ENCODE peak calls at places on chromosomes 5 and 9, in eight cellular contexts. Z, E, B, G, O, I, P and L are unnamed samples.
A peak's percentile ranks its signal among the peaks of the same experiment; 100 is the strongest.

GRCh38 chr5:54220230-54221040 is 89.9 kb downstream of the ARL15 start:
- DNase-seq in I (no peak), B (no peak), P (no peak), O (no peak), G (no peak), E (no peak), Z (no peak), L (no peak)

GRCh38 chr5:153613143-153613542 is 122.7 kb downstream of the GRIA1 start:
- DNase-seq in Z (no peak), B (no peak), G (no peak), P (no peak), O (no peak), E (no peak), I (peak; percentile 54), L (no peak)

GRCh38 chr9:21576331-21577189 is 94.4 kb upstream of the IFNE start:
- DNase-seq in G (no peak), O (no peak), E (peak; percentile 80), B (no peak), Z (peak; percentile 93), P (no peak), I (peak; percentile 83), L (peak; percentile 31)

GRCh38 chr9:122347348-122348287 is 23.2 kb upstream of the PTGS1 start:
- DNase-seq in G (no peak), Z (no peak), E (no peak), B (no peak), I (peak; percentile 61), O (peak; percentile 21), P (no peak), L (no peak)

GRCh38 chr9:89850633-89851325 is 246.0 kb downstream of the GADD45G start:
- DNase-seq in Z (no peak), O (no peak), B (no peak), E (no peak), G (peak; percentile 49), I (peak; percentile 18), P (no peak), L (no peak)

GRCh38 chr5:2889946-2890475 is 138.5 kb upstream of the IRX2 start:
- DNase-seq in I (no peak), O (no peak), B (no peak), Z (no peak), P (no peak), E (no peak), G (peak; percentile 72), L (no peak)

GRCh38 chr5:456351-457194 is 13.6 kb downstream of the EXOC3 start:
- DNase-seq in G (peak; percentile 74), Z (no peak), O (no peak), B (no peak), I (no peak), P (no peak), E (no peak), L (no peak)

GRCh38 chr5:9411142-9411541 is 134.7 kb downstream of the SEMA5A start:
- DNase-seq in E (no peak), B (no peak), G (no peak), Z (no peak), O (no peak), I (no peak), P (no peak), L (no peak)

GRCh38 chr9:98215266-98215665 is 22.8 kb upstream of the CORO2A start:
- DNase-seq in B (no peak), P (no peak), O (no peak), E (no peak), G (no peak), I (no peak), Z (no peak), L (no peak)

GRCh38 chr9:98218562-98219363 is 26.3 kb upstream of the CORO2A start:
- DNase-seq in G (no peak), P (no peak), E (no peak), Z (no peak), O (no peak), B (no peak), I (peak; percentile 73), L (no peak)

GRCh38 chr9:98216391-98216790 is 24.0 kb upstream of the CORO2A start:
- DNase-seq in E (no peak), P (no peak), Z (no peak), G (no peak), B (no peak), O (no peak), I (no peak), L (no peak)

GRCh38 chr9:98215821-98216220 is 23.4 kb upstream of the CORO2A start:
- DNase-seq in I (peak; percentile 17), P (no peak), B (no peak), G (no peak), E (no peak), O (no peak), Z (no peak), L (no peak)

DNA sequence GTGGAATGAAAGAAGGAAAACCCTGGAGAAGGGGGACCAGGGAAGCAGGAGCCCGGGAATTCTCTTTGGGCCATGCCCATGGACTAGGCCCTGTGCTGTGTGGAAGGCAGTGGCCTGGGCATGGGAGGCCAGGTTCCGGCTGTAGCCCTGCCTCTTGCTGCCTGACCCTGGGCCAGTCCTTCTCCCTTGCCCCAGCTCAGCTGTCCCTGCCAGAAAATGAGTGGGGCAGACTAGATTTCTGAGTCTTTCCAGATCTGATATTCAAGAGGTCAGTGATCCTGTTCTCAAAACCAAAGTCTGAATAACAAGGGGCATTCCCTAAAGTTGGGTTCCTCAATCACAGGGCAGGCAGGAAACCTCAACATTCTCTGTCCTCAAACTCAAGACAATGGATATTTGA is 24.8 kb upstream of the CORO2A start:
- DNase-seq in B (no peak), G (no peak), O (no peak), Z (no peak), I (no peak), E (no peak), P (no peak), L (no peak)
- H3K27ac ChIP-seq in B (no peak overlapping the region), G (peak overlapping the region; percentile 34), O (no peak overlapping the region), Z (no peak overlapping the region), I (no peak overlapping the region), E (no peak overlapping the region), P (no peak overlapping the region), L (no peak overlapping the region)

DNA sequence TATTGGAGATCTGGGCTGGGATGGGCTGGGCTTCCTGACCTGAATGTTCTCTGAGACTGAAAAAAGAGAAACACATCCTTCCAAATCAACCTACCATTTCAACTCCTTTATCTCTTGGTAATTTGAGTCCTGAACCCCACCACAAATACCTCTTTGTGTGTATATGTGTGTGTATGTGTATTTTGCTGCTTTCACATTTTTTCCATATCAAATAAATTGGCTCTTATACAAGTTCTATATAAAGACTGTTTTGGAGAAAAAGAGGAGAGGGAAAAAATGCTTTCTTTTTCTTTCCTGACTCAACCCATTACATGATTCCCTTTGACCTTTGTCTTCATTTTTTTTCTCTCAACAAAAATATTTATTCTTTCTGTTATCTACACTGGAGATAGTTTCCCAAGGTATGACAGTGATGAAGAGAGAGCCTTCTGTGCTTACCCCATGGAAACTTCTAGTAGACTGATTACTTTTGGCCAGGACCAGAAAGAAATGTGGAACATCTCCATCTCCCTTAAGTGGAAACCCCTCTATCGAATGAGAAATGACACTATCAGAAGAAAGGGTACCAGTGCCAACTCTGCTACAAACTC is 85.3 kb downstream of the PAPPA start:
- DNase-seq in B (no peak), Z (no peak), P (no peak), E (no peak), I (no peak), O (no peak), G (no peak), L (no peak)
- H3K4me1 ChIP-seq in B (no peaks in the 10 kb centered on the region), Z (no peaks in the 10 kb centered on the region), P (no peaks in the 10 kb centered on the region), E (peaks cover 3% of the 10 kb centered on the region), I (no peaks in the 10 kb centered on the region), O (no peaks in the 10 kb centered on the region), G (no peaks in the 10 kb centered on the region), L (no peaks in the 10 kb centered on the region)

GRCh38 chr5:150783422-150783928 is 4.9 kb downstream of the SMIM3 start:
- DNase-seq in B (peak; percentile 42), I (peak; percentile 97), O (peak; percentile 86), Z (peak; percentile 83), E (no peak), P (peak; percentile 73), G (no peak), L (peak; percentile 80)
- H3K4me3 ChIP-seq in B (peak overlapping the region; percentile 36), I (peak overlapping the region; percentile 41), O (no peak overlapping the region), Z (no peak overlapping the region), E (no peak overlapping the region), P (no peak overlapping the region), G (peak overlapping the region; percentile 6), L (peak overlapping the region; percentile 25)

DNA sequence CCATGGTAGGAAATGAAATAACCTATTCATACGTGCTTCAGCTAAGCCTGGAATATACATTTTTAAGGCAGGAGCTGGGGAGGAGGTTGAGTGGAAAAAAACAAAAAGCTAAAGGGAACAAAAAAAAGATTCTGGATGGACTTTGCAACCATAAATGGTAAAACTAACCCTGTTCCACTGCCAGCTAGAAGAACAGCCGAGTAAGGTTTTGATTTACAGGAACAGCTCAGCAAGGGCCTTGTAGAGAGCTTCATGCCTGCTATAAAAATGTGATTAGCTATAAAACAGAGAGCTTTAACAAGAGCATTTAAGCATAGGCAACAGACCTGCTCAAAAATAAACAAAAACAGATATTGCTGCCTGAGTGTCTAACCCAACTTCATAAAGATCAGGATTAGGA is 194.7 kb downstream of the FBXL7 start:
- DNase-seq in I (no peak), P (no peak), E (no peak), Z (no peak), G (no peak), B (no peak), O (no peak), L (no peak)
- H3K27ac ChIP-seq in I (no peak overlapping the region), P (no peak overlapping the region), E (no peak overlapping the region), Z (no peak overlapping the region), G (no peak overlapping the region), B (no peak overlapping the region), O (no peak overlapping the region), L (no peak overlapping the region)

GRCh38 chr9:136240941-136241340 is 4.7 kb downstream of the QSOX2 start:
- DNase-seq in P (no peak), O (no peak), B (no peak), E (no peak), Z (no peak), G (no peak), I (no peak), L (no peak)

GRCh38 chr9:136239963-136240330 is 5.7 kb downstream of the QSOX2 start:
- DNase-seq in G (no peak), E (no peak), P (no peak), O (no peak), B (no peak), I (no peak), Z (no peak), L (no peak)

GRCh38 chr9:136242248-136242647 is 3.4 kb downstream of the QSOX2 start:
- DNase-seq in O (no peak), E (no peak), I (no peak), G (no peak), B (no peak), P (no peak), Z (no peak), L (no peak)

GRCh38 chr9:136242908-136243525 is 2.6 kb downstream of the QSOX2 start:
- DNase-seq in P (no peak), G (no peak), I (peak; percentile 18), Z (no peak), E (no peak), O (no peak), B (no peak), L (no peak)

GRCh38 chr9:136241540-136241939 is 4.1 kb downstream of the QSOX2 start:
- DNase-seq in B (no peak), Z (no peak), G (no peak), O (no peak), I (no peak), E (no peak), P (no peak), L (no peak)
- H3K4me1 ChIP-seq in B (peaks cover 35% of the 10 kb centered on the region), Z (peaks cover 24% of the 10 kb centered on the region), G (peaks cover 48% of the 10 kb centered on the region), O (peaks cover 81% of the 10 kb centered on the region), I (peaks cover 19% of the 10 kb centered on the region), E (peaks cover 6% of the 10 kb centered on the region), P (peaks cover 52% of the 10 kb centered on the region), L (peaks cover 35% of the 10 kb centered on the region)